ENCODE peak calls at places on chromosomes 3 and 15, in eight cellular contexts. K is sigmoid colon; J is effector memory CD4-positive, alpha-beta T cell; F is mesenchymal stem cell; H is left ventricle myocardium inferior; X is astrocyte; R is K562; O is Peyer's patch. L is an unnamed sample.

GRCh38 chr3:107962946-107963345 is 127.9 kb downstream of the CD47 start:
- DNase-seq in K (no peak), J (no peak), F (peak; percentile 13), H (no peak), X (peak; percentile 59), R (no peak), O (no peak), L (no peak)

GRCh38 chr3:172307143-172307560 is 141.1 kb downstream of the GHSR start:
- DNase-seq in K (no peak), J (no peak), F (peak; percentile 77), H (no peak), X (peak; percentile 70), R (peak; percentile 69), O (no peak), L (no peak)

GRCh38 chr15:52749250-52749649 is 40.9 kb downstream of the ONECUT1 start:
- DNase-seq in K (no peak), J (no peak), F (no peak), H (no peak), X (no peak), R (no peak), O (no peak), L (no peak)

GRCh38 chr3:162760789-162761188 is 1264.2 kb downstream of the OTOL1 start:
- DNase-seq in K (no peak), J (no peak), F (no peak), H (no peak), X (no peak), R (no peak), O (no peak), L (no peak)

GRCh38 chr3:94305835-94306685 is 243.2 kb downstream of the NSUN3 start:
- DNase-seq in K (no peak), J (no peak), F (no peak), H (no peak), X (no peak), R (no peak), O (no peak), L (no peak)

GRCh38 chr15:57923311-57923710 is 142.2 kb downstream of the ALDH1A2 start:
- DNase-seq in K (no peak), J (no peak), F (no peak), H (no peak), X (no peak), R (no peak), O (no peak), L (no peak)

GRCh38 chr3:79419222-79419621 is 348.6 kb downstream of the ROBO1 start:
- DNase-seq in K (no peak), J (no peak), F (peak; percentile 54), H (no peak), X (peak; percentile 15), R (no peak), O (no peak), L (no peak)

GRCh38 chr15:49495993-49496747 is 73.1 kb downstream of the FGF7 start:
- DNase-seq in K (no peak), J (no peak), F (peak; percentile 38), H (no peak), X (peak; percentile 49), R (no peak), O (no peak), L (no peak)

GRCh38 chr3:15998896-15999295 is 175.6 kb upstream of the GALNT15 start:
- DNase-seq in K (no peak), J (no peak), F (no peak), H (no peak), X (no peak), R (no peak), O (no peak), L (no peak)

GRCh38 chr3:120094776-120095225 is 554 bp upstream of the GSK3B start:
- DNase-seq in K (peak; percentile 100), J (peak; percentile 100), F (peak; percentile 100), H (peak; percentile 97), X (peak; percentile 100), R (peak; percentile 89), O (peak; percentile 97), L (peak; percentile 98)

GRCh38 chr15:43517354-43518072 is at the start of gene MAP1A:
- DNase-seq in K (peak; percentile 89), J (no peak), F (peak; percentile 83), H (peak; percentile 61), X (peak; percentile 53), R (peak; percentile 88), O (no peak), L (no peak)

GRCh38 chr3:188042466-188042865 is 111.5 kb upstream of the LPP start:
- DNase-seq in K (no peak), J (no peak), F (no peak), H (no peak), X (no peak), R (no peak), O (no peak), L (no peak)

GRCh38 chr15:65092046-65092770 is 15.7 kb downstream of the KBTBD13 start:
- DNase-seq in K (peak; percentile 58), J (no peak), F (no peak), H (no peak), X (no peak), R (no peak), O (no peak), L (no peak)

GRCh38 chr3:55066406-55067128 is 138.7 kb upstream of the LRTM1 start:
- DNase-seq in K (no peak), J (no peak), F (peak; percentile 60), H (no peak), X (no peak), R (no peak), O (no peak), L (no peak)

GRCh38 chr3:141789281-141789680 is 26.1 kb downstream of the GRK7 start:
- DNase-seq in K (no peak), J (no peak), F (no peak), H (no peak), X (no peak), R (peak; percentile 82), O (no peak), L (no peak)

DNA sequence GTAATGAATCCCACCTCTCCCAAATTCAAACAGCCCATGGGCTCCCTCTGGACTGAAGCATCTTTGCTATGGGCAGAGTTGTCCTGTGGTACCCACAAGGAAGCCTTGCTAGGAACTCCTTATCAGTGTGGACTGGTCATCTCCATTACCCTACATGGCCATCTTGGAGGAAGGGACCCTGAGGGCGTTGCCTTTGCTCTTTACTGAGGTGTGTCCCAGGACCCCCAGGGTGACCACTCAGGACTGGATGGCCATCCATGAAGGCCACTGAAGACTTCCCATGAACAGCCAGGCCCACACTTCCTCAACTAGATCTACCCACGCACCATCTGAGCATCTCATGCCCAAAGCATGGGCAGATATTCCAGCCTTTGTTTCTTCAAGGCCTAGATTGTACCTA is 20.0 kb downstream of the RTP3 start:
- DNase-seq in K (no peak), J (no peak), F (no peak), H (no peak), X (no peak), R (no peak), O (no peak), L (no peak)
- H3K27ac ChIP-seq in K (no peak overlapping the region), J (no peak overlapping the region), F (no peak overlapping the region), H (no peak overlapping the region), X (no peak overlapping the region), R (no peak overlapping the region), O (no peak overlapping the region), L (no peak overlapping the region)

GRCh38 chr15:95475067-95475466 is 855.4 kb upstream of the NR2F2 start:
- DNase-seq in K (no peak), J (no peak), F (no peak), H (no peak), X (no peak), R (no peak), O (no peak), L (no peak)
- H3K9me3 ChIP-seq in K (no peaks in the 10 kb centered on the region), J (no peaks in the 10 kb centered on the region), F (no peaks in the 10 kb centered on the region), H (no peaks in the 10 kb centered on the region), X (no peaks in the 10 kb centered on the region), R (no peaks in the 10 kb centered on the region), O (no peaks in the 10 kb centered on the region), L (no peaks in the 10 kb centered on the region)

GRCh38 chr15:78307977-78308376 is 8.6 kb upstream of the SKIC8 start:
- DNase-seq in K (no peak), J (no peak), F (no peak), H (no peak), X (no peak), R (peak; percentile 36), O (no peak), L (no peak)

GRCh38 chr15:78308422-78309021 is 9.1 kb upstream of the SKIC8 start:
- DNase-seq in K (peak; percentile 81), J (peak; percentile 9), F (peak; percentile 68), H (peak; percentile 53), X (peak; percentile 30), R (peak; percentile 68), O (peak; percentile 80), L (peak; percentile 76)

GRCh38 chr15:78303729-78304486 is 4.5 kb upstream of the SKIC8 start:
- DNase-seq in K (no peak), J (no peak), F (no peak), H (no peak), X (no peak), R (peak; percentile 67), O (no peak), L (no peak)

GRCh38 chr15:78304487-78305413 is 5.3 kb upstream of the SKIC8 start:
- DNase-seq in K (no peak), J (no peak), F (no peak), H (no peak), X (no peak), R (no peak), O (no peak), L (no peak)

GRCh38 chr15:78306176-78306774 is 6.9 kb upstream of the SKIC8 start:
- DNase-seq in K (no peak), J (no peak), F (peak; percentile 78), H (no peak), X (peak; percentile 71), R (peak; percentile 73), O (no peak), L (no peak)
- H3K27ac ChIP-seq in K (no peak overlapping the region), J (no peak overlapping the region), F (peak overlapping the region; percentile 91), H (no peak overlapping the region), X (peak overlapping the region; percentile 58), R (peak overlapping the region; percentile 67), O (no peak overlapping the region), L (no peak overlapping the region)

GRCh38 chr3:43013256-43013655 is 34.1 kb downstream of the GASK1A start:
- DNase-seq in K (no peak), J (no peak), F (no peak), H (no peak), X (no peak), R (no peak), O (no peak), L (no peak)

GRCh38 chr3:43011638-43012037 is 32.5 kb downstream of the GASK1A start:
- DNase-seq in K (no peak), J (no peak), F (no peak), H (no peak), X (no peak), R (no peak), O (no peak), L (no peak)

GRCh38 chr3:43014216-43014615 is 35.1 kb downstream of the GASK1A start:
- DNase-seq in K (no peak), J (no peak), F (no peak), H (no peak), X (no peak), R (no peak), O (no peak), L (no peak)

GRCh38 chr3:43013743-43014155 is 34.6 kb downstream of the GASK1A start:
- DNase-seq in K (no peak), J (no peak), F (no peak), H (no peak), X (no peak), R (no peak), O (no peak), L (no peak)

DNA sequence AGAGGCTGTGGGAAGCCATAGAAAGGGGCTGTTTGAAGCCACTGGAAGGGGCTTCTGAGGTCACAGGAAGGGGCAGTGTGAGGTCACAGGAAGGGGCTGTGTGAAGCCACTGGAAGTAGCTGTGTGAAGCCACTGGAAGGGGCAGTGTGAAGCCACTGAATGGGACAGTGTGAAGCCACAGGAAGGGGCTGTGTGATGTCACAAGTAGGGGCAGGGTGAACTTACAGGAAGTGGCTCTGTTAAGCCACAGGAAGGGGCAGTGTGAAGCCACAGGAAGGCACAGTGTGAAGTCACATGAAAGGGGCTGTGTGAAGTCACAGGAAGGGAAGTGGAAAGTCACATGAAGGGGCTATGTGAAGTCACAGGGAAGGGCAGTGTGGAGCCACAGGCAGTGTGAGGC is 33.1 kb downstream of the GASK1A start:
- DNase-seq in K (no peak), J (no peak), F (no peak), H (no peak), X (no peak), R (no peak), O (no peak), L (no peak)
- H3K9me3 ChIP-seq in K (no peaks in the 10 kb centered on the region), J (peaks cover 44% of the 10 kb centered on the region), F (no peaks in the 10 kb centered on the region), H (no peaks in the 10 kb centered on the region), X (peaks cover 11% of the 10 kb centered on the region), R (no peaks in the 10 kb centered on the region), O (peaks cover 12% of the 10 kb centered on the region), L (peaks cover 7% of the 10 kb centered on the region)

L was measured in lower lobe of right lung.